ENCODE peak calls at places on chromosomes 11 and 22, in four cellular contexts. One of them, this sample, is unnamed.

GRCh38 chr11:130166457-130166784 is 6.8 kb downstream of the ST14 start:
- DNase-seq in HuH-7.5: no peak
- DNase-seq in fibroblast of pulmonary artery: peak
- DNase-seq in posterior vena cava: peak
- DNase-seq in this sample: no peak

GRCh38 chr11:81658722-81659121 is 1074.9 kb downstream of the FAM181B start:
- DNase-seq in HuH-7.5: no peak
- DNase-seq in posterior vena cava: no peak
- DNase-seq in fibroblast of pulmonary artery: peak
- DNase-seq in this sample: peak

GRCh38 chr22:19354201-19354600 is 62.7 kb upstream of the CLTCL1 start:
- DNase-seq in fibroblast of pulmonary artery: no peak
- DNase-seq in HuH-7.5: no peak
- DNase-seq in posterior vena cava: no peak
- DNase-seq in this sample: no peak

GRCh38 chr22:23522642-23523251 is 57.3 kb downstream of the IGLL1 start:
- DNase-seq in HuH-7.5: peak
- DNase-seq in fibroblast of pulmonary artery: peak
- DNase-seq in posterior vena cava: peak
- DNase-seq in this sample: no peak

GRCh38 chr11:78208257-78209165 is 19.8 kb downstream of the USP35 start:
- DNase-seq in posterior vena cava: no peak
- DNase-seq in HuH-7.5: no peak
- DNase-seq in fibroblast of pulmonary artery: peak
- DNase-seq in this sample: no peak

GRCh38 chr11:118012083-118012669 is 26.0 kb downstream of the IL10RA start:
- DNase-seq in HuH-7.5: no peak
- DNase-seq in fibroblast of pulmonary artery: no peak
- DNase-seq in posterior vena cava: no peak
- DNase-seq in this sample: no peak

GRCh38 chr22:50600967-50601668 is 525 bp downstream of the MAPK8IP2 start:
- DNase-seq in fibroblast of pulmonary artery: no peak
- DNase-seq in HuH-7.5: peak
- DNase-seq in posterior vena cava: peak
- DNase-seq in this sample: no peak

GRCh38 chr11:313304-313786 is 495 bp upstream of the IFITM1 start:
- DNase-seq in posterior vena cava: peak
- DNase-seq in HuH-7.5: no peak
- DNase-seq in fibroblast of pulmonary artery: no peak
- DNase-seq in this sample: no peak

GRCh38 chr11:20962581-20962980 is 293.2 kb downstream of the NELL1 start:
- DNase-seq in HuH-7.5: no peak
- DNase-seq in fibroblast of pulmonary artery: no peak
- DNase-seq in posterior vena cava: no peak
- DNase-seq in this sample: no peak

GRCh38 chr11:95364324-95365295 is 133.6 kb upstream of the SESN3 start:
- DNase-seq in posterior vena cava: no peak
- DNase-seq in HuH-7.5: no peak
- DNase-seq in fibroblast of pulmonary artery: peak
- DNase-seq in this sample: no peak

GRCh38 chr22:24330636-24331035 is 60.0 kb downstream of the SPECC1L start:
- DNase-seq in posterior vena cava: no peak
- DNase-seq in fibroblast of pulmonary artery: peak
- DNase-seq in HuH-7.5: no peak
- DNase-seq in this sample: no peak

GRCh38 chr11:6248248-6248647 is 9.4 kb downstream of the CNGA4 start:
- DNase-seq in HuH-7.5: no peak
- DNase-seq in fibroblast of pulmonary artery: peak
- DNase-seq in posterior vena cava: no peak
- DNase-seq in this sample: no peak

GRCh38 chr11:23123766-23124165 is 263.5 kb upstream of the CCDC179 start:
- DNase-seq in fibroblast of pulmonary artery: peak
- DNase-seq in HuH-7.5: no peak
- DNase-seq in posterior vena cava: no peak
- DNase-seq in this sample: no peak

GRCh38 chr11:85787809-85788805 is 22.8 kb downstream of the SYTL2 start:
- DNase-seq in posterior vena cava: no peak
- DNase-seq in HuH-7.5: no peak
- DNase-seq in fibroblast of pulmonary artery: no peak
- DNase-seq in this sample: no peak

GRCh38 chr11:35029979-35030378 is 109.0 kb upstream of the CD44 start:
- DNase-seq in HuH-7.5: no peak
- DNase-seq in posterior vena cava: no peak
- DNase-seq in fibroblast of pulmonary artery: peak
- DNase-seq in this sample: no peak

GRCh38 chr11:16096336-16096735 is 260.0 kb downstream of the SOX6 start:
- DNase-seq in fibroblast of pulmonary artery: peak
- DNase-seq in posterior vena cava: no peak
- DNase-seq in HuH-7.5: no peak
- DNase-seq in this sample: no peak

GRCh38 chr11:79439893-79440450 is 858 bp downstream of the TENM4 start:
- DNase-seq in HuH-7.5: no peak
- DNase-seq in fibroblast of pulmonary artery: no peak
- DNase-seq in posterior vena cava: peak
- DNase-seq in this sample: no peak

GRCh38 chr11:124864176-124864891 is 898 bp upstream of the ROBO3 start:
- DNase-seq in posterior vena cava: peak
- DNase-seq in HuH-7.5: no peak
- DNase-seq in fibroblast of pulmonary artery: no peak
- DNase-seq in this sample: no peak

GRCh38 chr11:131077340-131077739 is 161.1 kb upstream of the SNX19 start:
- DNase-seq in fibroblast of pulmonary artery: no peak
- DNase-seq in posterior vena cava: no peak
- DNase-seq in HuH-7.5: no peak
- DNase-seq in this sample: no peak

GRCh38 chr11:8103909-8104308 is 22.9 kb downstream of the TUB start:
- DNase-seq in fibroblast of pulmonary artery: no peak
- DNase-seq in posterior vena cava: no peak
- DNase-seq in HuH-7.5: no peak
- DNase-seq in this sample: no peak

GRCh38 chr11:100735949-100736675 is 49.0 kb downstream of the ARHGAP42 start:
- DNase-seq in posterior vena cava: no peak
- DNase-seq in HuH-7.5: no peak
- DNase-seq in fibroblast of pulmonary artery: peak
- DNase-seq in this sample: no peak

GRCh38 chr11:62055970-62056369 is 67.8 kb upstream of the INCENP start:
- DNase-seq in posterior vena cava: no peak
- DNase-seq in fibroblast of pulmonary artery: no peak
- DNase-seq in HuH-7.5: no peak
- DNase-seq in this sample: no peak

GRCh38 chr11:70448983-70449567 is 50.7 kb downstream of the CTTN start:
- DNase-seq in fibroblast of pulmonary artery: no peak
- DNase-seq in posterior vena cava: no peak
- DNase-seq in HuH-7.5: peak
- DNase-seq in this sample: no peak

GRCh38 chr11:86592659-86593451 is 79.6 kb downstream of the ME3 start:
- DNase-seq in fibroblast of pulmonary artery: peak
- DNase-seq in posterior vena cava: peak
- DNase-seq in HuH-7.5: peak
- DNase-seq in this sample: peak

GRCh38 chr11:44592125-44592643 is 26.7 kb downstream of the CD82 start:
- DNase-seq in posterior vena cava: peak
- DNase-seq in HuH-7.5: no peak
- DNase-seq in fibroblast of pulmonary artery: peak
- DNase-seq in this sample: no peak

GRCh38 chr11:117375960-117376359 is 48.3 kb downstream of the CEP164 start:
- DNase-seq in HuH-7.5: no peak
- DNase-seq in fibroblast of pulmonary artery: no peak
- DNase-seq in posterior vena cava: no peak
- DNase-seq in this sample: no peak

GRCh38 chr11:28834877-28835276 is 726.7 kb downstream of the METTL15 start:
- DNase-seq in fibroblast of pulmonary artery: peak
- DNase-seq in HuH-7.5: no peak
- DNase-seq in posterior vena cava: no peak
- DNase-seq in this sample: no peak